ENCODE peak calls at places on chromosomes 16 and 17, in eight cellular contexts. Y, R, S, P, I, E, C and T are unnamed samples.

GRCh38 chr17:47246120-47246519 is 7.5 kb upstream of the ITGB3 start:
- DNase-seq in Y (no peak), R (no peak), S (no peak), P (no peak), I (no peak), E (no peak), C (no peak), T (no peak)

GRCh38 chr17:43530303-43531081 is 15.6 kb downstream of the ETV4 start:
- DNase-seq in Y (no peak), R (peak; percentile 41), S (peak; percentile 51), P (peak; percentile 94), I (no peak), E (peak; percentile 81), C (no peak), T (no peak)

GRCh38 chr17:2090804-2091534 is 36.1 kb downstream of the HIC1 start:
- DNase-seq in Y (no peak), R (no peak), S (peak; percentile 75), P (peak; percentile 64), I (peak; percentile 51), E (peak; percentile 90), C (peak; percentile 36), T (peak; percentile 56)

GRCh38 chr17:60157487-60158040 is 7.8 kb downstream of the CA4 start:
- DNase-seq in Y (no peak), R (no peak), S (no peak), P (no peak), I (no peak), E (no peak), C (peak; percentile 37), T (no peak)

GRCh38 chr16:13018026-13018425 is 116.6 kb downstream of the SHISA9 start:
- DNase-seq in Y (no peak), R (no peak), S (no peak), P (no peak), I (no peak), E (no peak), C (no peak), T (no peak)

GRCh38 chr17:4898351-4898750 is 985 bp upstream of the C17orf107 start:
- DNase-seq in Y (no peak), R (no peak), S (no peak), P (no peak), I (no peak), E (no peak), C (no peak), T (no peak)

GRCh38 chr17:7042507-7043194 is 1.2 kb downstream of the SLC16A11 start:
- DNase-seq in Y (peak; percentile 80), R (no peak), S (no peak), P (no peak), I (no peak), E (no peak), C (peak; percentile 60), T (no peak)

GRCh38 chr17:38667099-38667786 is 7.5 kb downstream of the EPOP start:
- DNase-seq in Y (peak; percentile 82), R (peak; percentile 70), S (peak; percentile 63), P (peak; percentile 59), I (peak; percentile 82), E (peak; percentile 81), C (peak; percentile 88), T (peak; percentile 66)

GRCh38 chr17:31467502-31468256 is 76.2 kb downstream of the RAB11FIP4 start:
- DNase-seq in Y (no peak), R (peak; percentile 82), S (no peak), P (no peak), I (no peak), E (no peak), C (peak; percentile 48), T (no peak)

GRCh38 chr16:3017806-3018506 is at the start of gene CLDN6:
- DNase-seq in Y (no peak), R (no peak), S (no peak), P (peak; percentile 52), I (no peak), E (no peak), C (peak; percentile 92), T (peak; percentile 32)

GRCh38 chr16:59719121-59719520 is 985.0 kb upstream of the GOT2 start:
- DNase-seq in Y (no peak), R (no peak), S (no peak), P (no peak), I (no peak), E (no peak), C (no peak), T (no peak)

GRCh38 chr17:77591231-77591785 is 367.2 kb upstream of the TNRC6C start:
- DNase-seq in Y (no peak), R (no peak), S (no peak), P (no peak), I (no peak), E (no peak), C (no peak), T (peak; percentile 44)

GRCh38 chr17:676060-676745 is 38.4 kb downstream of the VPS53 start:
- DNase-seq in Y (no peak), R (no peak), S (no peak), P (no peak), I (no peak), E (no peak), C (no peak), T (no peak)

GRCh38 chr17:17044846-17045561 is 2.7 kb downstream of the MPRIP start:
- DNase-seq in Y (peak; percentile 70), R (peak; percentile 26), S (no peak), P (no peak), I (peak; percentile 71), E (peak; percentile 74), C (peak; percentile 65), T (no peak)

GRCh38 chr16:66563574-66564334 is 2.5 kb upstream of the CMTM1 start:
- DNase-seq in Y (no peak), R (no peak), S (no peak), P (no peak), I (no peak), E (no peak), C (no peak), T (no peak)

GRCh38 chr16:66565051-66565450 is 1.2 kb upstream of the CMTM1 start:
- DNase-seq in Y (no peak), R (no peak), S (no peak), P (no peak), I (no peak), E (no peak), C (no peak), T (no peak)

GRCh38 chr16:66562409-66562808 is 3.8 kb upstream of the CMTM1 start:
- DNase-seq in Y (no peak), R (no peak), S (no peak), P (no peak), I (no peak), E (no peak), C (no peak), T (no peak)

GRCh38 chr16:66561381-66562080 is 4.7 kb upstream of the CMTM1 start:
- DNase-seq in Y (no peak), R (no peak), S (no peak), P (no peak), I (no peak), E (no peak), C (no peak), T (no peak)

DNA sequence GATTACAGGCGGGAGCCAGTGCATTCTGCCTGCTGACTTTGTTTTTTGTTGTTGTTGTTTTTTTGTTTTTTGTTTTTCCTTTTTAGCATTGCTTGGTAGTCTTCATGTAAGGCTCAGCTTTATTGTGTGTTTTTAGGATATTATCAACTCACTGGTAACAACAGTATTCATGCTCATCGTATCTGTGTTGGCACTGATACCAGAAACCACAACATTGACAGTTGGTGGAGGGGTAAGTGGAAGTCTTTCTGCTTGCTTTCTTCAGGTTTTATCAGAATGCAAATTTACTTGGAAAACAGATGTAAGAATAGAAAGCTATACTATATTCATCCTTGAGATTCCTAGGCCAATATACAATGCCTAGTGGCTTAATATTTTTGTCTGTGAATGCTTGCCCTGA is 3.3 kb upstream of the CMTM1 start:
- DNase-seq in Y (no peak), R (no peak), S (no peak), P (no peak), I (no peak), E (no peak), C (no peak), T (no peak)
- TF ChIP-seq EP300 in Y (no peak), R (no peak), S (no peak), P (no peak), I (no peak), E (no peak), C (no peak), T (no peak)

DNA sequence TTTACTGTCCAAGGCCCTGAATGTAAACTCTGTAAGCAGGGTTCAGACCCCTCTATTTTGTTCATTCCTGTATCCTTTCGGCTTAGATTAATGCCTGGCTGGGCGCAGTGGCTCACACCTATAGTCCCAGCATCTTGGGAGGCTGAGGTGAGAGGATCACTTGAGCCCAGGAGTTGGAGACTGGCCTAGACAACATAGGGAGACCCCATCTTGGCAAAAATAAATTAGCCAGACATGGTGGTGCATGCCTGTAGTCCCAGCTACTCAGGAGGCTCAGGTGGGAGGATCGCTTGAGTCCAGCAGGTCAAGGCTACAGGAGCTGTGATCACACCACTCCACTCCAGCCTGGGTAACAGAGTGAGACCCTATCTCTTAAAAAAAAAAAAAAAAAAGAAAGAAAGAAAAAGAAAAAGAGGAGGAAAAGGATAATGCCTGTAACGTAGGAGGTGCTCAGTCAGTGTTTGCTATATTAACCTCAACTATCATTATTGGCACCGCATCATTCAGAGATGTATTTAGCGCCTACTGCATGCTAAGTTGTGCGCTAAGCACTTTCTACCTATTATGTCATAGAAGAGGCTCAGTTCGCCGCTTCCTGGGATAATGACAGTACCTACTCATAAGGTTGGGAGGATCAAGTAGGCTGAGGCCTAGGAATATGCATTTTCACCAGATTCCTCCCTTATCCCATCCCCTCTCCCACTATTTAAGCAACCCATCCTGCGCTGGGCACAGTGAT is 5.0 kb downstream of the SOCS1 start:
- DNase-seq in Y (no peak), R (no peak), S (no peak), P (no peak), I (no peak), E (no peak), C (no peak), T (no peak)
- H3K27ac ChIP-seq in Y (no peak overlapping the region), R (no peak overlapping the region), S (no peak overlapping the region), P (no peak overlapping the region), I (no peak overlapping the region), E (no peak overlapping the region), C (no peak overlapping the region), T (no peak overlapping the region)

GRCh38 chr17:27455914-27456680 is at the start of gene KSR1:
- DNase-seq in Y (peak; percentile 88), R (peak; percentile 89), S (peak; percentile 61), P (peak; percentile 84), I (peak; percentile 82), E (peak; percentile 90), C (peak; percentile 93), T (peak; percentile 89)
- TF ChIP-seq EP300 in Y (no peak), R (no peak), S (peak; percentile 80), P (no peak), I (no peak), E (no peak), C (no peak), T (no peak)

GRCh38 chr17:78710607-78711006 is 71.5 kb downstream of the CYTH1 start:
- DNase-seq in Y (no peak), R (no peak), S (no peak), P (no peak), I (no peak), E (no peak), C (no peak), T (no peak)

GRCh38 chr17:78709119-78709681 is 72.9 kb downstream of the CYTH1 start:
- DNase-seq in Y (no peak), R (peak; percentile 21), S (no peak), P (no peak), I (no peak), E (no peak), C (no peak), T (no peak)

GRCh38 chr17:78707923-78708322 is 74.2 kb downstream of the CYTH1 start:
- DNase-seq in Y (no peak), R (no peak), S (no peak), P (no peak), I (no peak), E (no peak), C (no peak), T (no peak)

GRCh38 chr17:78708510-78708973 is 73.5 kb downstream of the CYTH1 start:
- DNase-seq in Y (peak; percentile 85), R (peak; percentile 72), S (peak; percentile 50), P (peak; percentile 58), I (peak; percentile 92), E (peak; percentile 86), C (peak; percentile 86), T (peak; percentile 70)

GRCh38 chr17:78709688-78710290 is 72.3 kb downstream of the CYTH1 start:
- DNase-seq in Y (no peak), R (no peak), S (no peak), P (no peak), I (no peak), E (no peak), C (no peak), T (no peak)
- H3K27ac ChIP-seq in Y (no peak overlapping the region), R (no peak overlapping the region), S (no peak overlapping the region), P (no peak overlapping the region), I (peak overlapping the region; percentile 78), E (no peak overlapping the region), C (peak overlapping the region; percentile 11), T (no peak overlapping the region)